ENCODE peak calls at places on chromosomes 2 and 18, in ten cellular contexts. S is endodermal cell; F is CD8-positive, alpha-beta memory T cell; H is MG63; X is PC-9; Q is fibroblast of villous mesenchyme; V is suprapubic skin; C is breast epithelium; W is K562; U is lower lobe of right lung. K is an unnamed sample.

GRCh38 chr2:238256111-238256510 is 16.3 kb upstream of the HES6 start:
- DNase-seq in S (no peak), F (no peak), H (no peak), X (no peak), Q (no peak), V (no peak), C (no peak), W (no peak), U (no peak), K (no peak)

GRCh38 chr18:31554776-31555175 is 36.9 kb upstream of the TTR start:
- DNase-seq in S (no peak), F (no peak), H (no peak), X (no peak), Q (no peak), V (no peak), C (no peak), W (no peak), U (no peak), K (no peak)

GRCh38 chr2:202064206-202064880 is 8.7 kb upstream of the KIAA2012 start:
- DNase-seq in S (peak), F (no peak), H (peak), X (peak), Q (peak), V (no peak), C (no peak), W (no peak), U (no peak), K (no peak)

GRCh38 chr18:48580782-48581181 is 42.0 kb downstream of the CTIF start:
- DNase-seq in S (peak), F (no peak), H (no peak), X (no peak), Q (peak), V (peak), C (no peak), W (no peak), U (no peak), K (peak)

GRCh38 chr2:181955010-181955409 is 30.6 kb upstream of the PPP1R1C start:
- DNase-seq in S (no peak), F (no peak), H (no peak), X (peak), Q (peak), V (no peak), C (no peak), W (no peak), U (no peak), K (no peak)

GRCh38 chr18:38750786-38751185 is 1185.2 kb upstream of the CELF4 start:
- DNase-seq in S (no peak), F (no peak), H (no peak), X (no peak), Q (no peak), V (no peak), C (no peak), W (no peak), U (no peak), K (no peak)

GRCh38 chr18:22964116-22964515 is 31.0 kb downstream of the RBBP8 start:
- DNase-seq in S (no peak), F (no peak), H (no peak), X (no peak), Q (no peak), V (no peak), C (no peak), W (no peak), U (no peak), K (no peak)

GRCh38 chr2:197803033-197803444 is 1.4 kb upstream of the PLCL1 start:
- DNase-seq in S (peak), F (peak), H (no peak), X (no peak), Q (peak), V (no peak), C (no peak), W (peak), U (no peak), K (no peak)

GRCh38 chr18:28588884-28589549 is 412.1 kb upstream of the CDH2 start:
- DNase-seq in S (no peak), F (no peak), H (no peak), X (no peak), Q (peak), V (no peak), C (no peak), W (no peak), U (no peak), K (no peak)

GRCh38 chr18:55485666-55486065 is 102.3 kb downstream of the TCF4 start:
- DNase-seq in S (no peak), F (no peak), H (no peak), X (no peak), Q (no peak), V (no peak), C (no peak), W (no peak), U (no peak), K (no peak)

GRCh38 chr2:50987914-50988313 is 44.0 kb downstream of the NRXN1 start:
- DNase-seq in S (no peak), F (no peak), H (no peak), X (no peak), Q (no peak), V (no peak), C (no peak), W (no peak), U (no peak), K (no peak)

GRCh38 chr2:240583774-240584173 is 2.8 kb upstream of the CAPN10 start:
- DNase-seq in S (no peak), F (no peak), H (no peak), X (no peak), Q (no peak), V (no peak), C (no peak), W (no peak), U (no peak), K (no peak)

GRCh38 chr2:163563336-163563735 is 172.5 kb downstream of the FIGN start:
- DNase-seq in S (no peak), F (no peak), H (no peak), X (no peak), Q (no peak), V (no peak), C (no peak), W (no peak), U (no peak), K (no peak)

GRCh38 chr18:3794537-3795348 is 344.8 kb downstream of the TGIF1 start:
- DNase-seq in S (peak), F (no peak), H (peak), X (peak), Q (peak), V (no peak), C (no peak), W (peak), U (no peak), K (no peak)

GRCh38 chr18:48065601-48065995 is 135.1 kb upstream of the SMAD2 start:
- DNase-seq in S (no peak), F (no peak), H (no peak), X (no peak), Q (no peak), V (peak), C (no peak), W (no peak), U (no peak), K (no peak)

GRCh38 chr2:126652323-126652891 is 3.6 kb upstream of the GYPC start:
- DNase-seq in S (no peak), F (no peak), H (no peak), X (no peak), Q (no peak), V (no peak), C (no peak), W (no peak), U (no peak), K (no peak)

GRCh38 chr18:4765401-4765800 is 310.3 kb upstream of the DLGAP1 start:
- DNase-seq in S (peak), F (no peak), H (no peak), X (no peak), Q (no peak), V (no peak), C (no peak), W (no peak), U (no peak), K (no peak)

GRCh38 chr2:12767541-12767940 is 50.8 kb downstream of the TRIB2 start:
- DNase-seq in S (no peak), F (no peak), H (no peak), X (no peak), Q (no peak), V (no peak), C (no peak), W (no peak), U (no peak), K (no peak)

GRCh38 chr2:12769492-12770105 is 52.9 kb downstream of the TRIB2 start:
- DNase-seq in S (no peak), F (no peak), H (no peak), X (no peak), Q (no peak), V (no peak), C (no peak), W (no peak), U (peak), K (no peak)

GRCh38 chr2:12771154-12771553 is 54.4 kb downstream of the TRIB2 start:
- DNase-seq in S (no peak), F (no peak), H (no peak), X (no peak), Q (no peak), V (no peak), C (no peak), W (no peak), U (no peak), K (no peak)

GRCh38 chr2:12774381-12774780 is 57.6 kb downstream of the TRIB2 start:
- DNase-seq in S (no peak), F (no peak), H (no peak), X (no peak), Q (no peak), V (no peak), C (no peak), W (no peak), U (no peak), K (no peak)

GRCh38 chr2:12770569-12770968 is 53.8 kb downstream of the TRIB2 start:
- DNase-seq in S (no peak), F (no peak), H (no peak), X (no peak), Q (no peak), V (no peak), C (no peak), W (no peak), U (no peak), K (no peak)
- H3K4me3 ChIP-seq in S (no peak), F (no peak), H (no peak), X (no peak), Q (no peak), V (no peak), C (no peak), W (no peak), U (no peak), K (no peak)

DNA sequence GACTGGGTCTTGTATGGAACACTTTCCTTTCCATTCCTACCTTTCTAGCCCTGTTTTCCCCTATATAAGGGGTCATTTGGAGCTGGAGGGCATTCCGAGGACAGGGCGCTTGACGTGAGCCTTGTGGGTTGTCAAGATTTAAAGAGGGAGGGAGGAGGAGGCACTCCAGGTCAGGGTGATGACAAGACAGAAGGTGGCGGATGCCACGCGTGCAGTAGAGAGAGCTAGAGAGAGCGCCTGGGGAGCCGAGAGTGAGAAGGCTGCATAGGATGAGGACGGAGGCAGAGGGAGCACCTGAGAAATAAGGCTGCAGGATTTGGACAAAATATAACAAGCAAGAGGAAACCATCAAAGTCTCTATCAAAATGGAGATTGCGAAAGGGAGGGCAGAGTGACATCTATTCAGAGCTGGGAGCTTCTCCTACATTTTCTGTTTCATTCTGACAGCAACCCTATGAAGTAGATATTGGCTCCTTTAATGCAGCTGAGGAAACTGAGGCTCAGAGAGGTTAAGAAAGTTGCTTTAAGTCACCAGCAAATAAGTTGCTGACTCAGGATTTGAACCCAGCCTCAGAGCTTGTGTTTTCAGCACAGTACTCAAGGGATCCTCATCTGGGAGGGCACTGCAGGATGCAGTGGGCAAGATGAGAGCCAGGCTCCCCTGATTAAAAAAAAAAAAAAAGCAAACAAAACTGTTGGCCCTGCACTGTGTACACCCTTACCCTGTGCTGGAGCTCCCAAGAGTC is 124.2 kb downstream of the MRO start:
- DNase-seq in S (no peak), F (no peak), H (no peak), X (no peak), Q (no peak), V (peak), C (no peak), W (no peak), U (no peak), K (no peak)
- H3K4me3 ChIP-seq in S (no peak), F (no peak), H (no peak), X (no peak), Q (no peak), V (no peak), C (no peak), W (no peak), U (no peak), K (no peak)

GRCh38 chr18:9106800-9107574 is 4.5 kb downstream of the NDUFV2 start:
- DNase-seq in S (no peak), F (no peak), H (no peak), X (no peak), Q (no peak), V (no peak), C (no peak), W (no peak), U (no peak), K (no peak)

GRCh38 chr18:9104244-9104901 is 1.9 kb downstream of the NDUFV2 start:
- DNase-seq in S (no peak), F (no peak), H (no peak), X (no peak), Q (no peak), V (no peak), C (no peak), W (no peak), U (no peak), K (no peak)

GRCh38 chr18:9103488-9103887 is 989 bp downstream of the NDUFV2 start:
- DNase-seq in S (no peak), F (peak), H (no peak), X (no peak), Q (peak), V (no peak), C (no peak), W (no peak), U (no peak), K (no peak)

GRCh38 chr18:9105420-9105819 is 2.9 kb downstream of the NDUFV2 start:
- DNase-seq in S (no peak), F (no peak), H (no peak), X (no peak), Q (no peak), V (no peak), C (no peak), W (no peak), U (no peak), K (no peak)

DNA sequence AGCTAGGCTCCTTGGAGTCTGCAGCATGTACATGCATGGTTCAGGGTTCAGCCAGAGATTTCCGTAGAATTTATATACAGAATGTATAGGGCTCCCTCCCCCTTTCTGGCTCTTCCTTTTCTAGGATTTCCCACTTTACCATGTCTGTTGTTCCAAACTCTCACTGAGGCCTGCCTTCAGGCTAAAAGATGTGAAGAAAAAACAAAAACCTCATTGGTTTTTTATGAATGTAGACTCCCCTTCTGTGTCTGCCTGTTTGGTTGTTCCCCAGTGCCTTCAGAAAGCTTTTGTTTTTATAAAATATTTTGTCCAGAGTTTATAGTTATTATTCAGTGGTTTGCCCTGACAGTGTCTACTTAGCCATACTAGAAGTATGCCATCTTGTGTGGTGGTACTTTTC is 3.6 kb downstream of the NDUFV2 start:
- DNase-seq in S (no peak), F (no peak), H (no peak), X (no peak), Q (no peak), V (no peak), C (no peak), W (no peak), U (no peak), K (no peak)
- H3K4me3 ChIP-seq in S (peak), F (peak), H (peak), X (no peak), Q (peak), V (peak), C (no peak), W (peak), U (peak), K (peak)

DNA sequence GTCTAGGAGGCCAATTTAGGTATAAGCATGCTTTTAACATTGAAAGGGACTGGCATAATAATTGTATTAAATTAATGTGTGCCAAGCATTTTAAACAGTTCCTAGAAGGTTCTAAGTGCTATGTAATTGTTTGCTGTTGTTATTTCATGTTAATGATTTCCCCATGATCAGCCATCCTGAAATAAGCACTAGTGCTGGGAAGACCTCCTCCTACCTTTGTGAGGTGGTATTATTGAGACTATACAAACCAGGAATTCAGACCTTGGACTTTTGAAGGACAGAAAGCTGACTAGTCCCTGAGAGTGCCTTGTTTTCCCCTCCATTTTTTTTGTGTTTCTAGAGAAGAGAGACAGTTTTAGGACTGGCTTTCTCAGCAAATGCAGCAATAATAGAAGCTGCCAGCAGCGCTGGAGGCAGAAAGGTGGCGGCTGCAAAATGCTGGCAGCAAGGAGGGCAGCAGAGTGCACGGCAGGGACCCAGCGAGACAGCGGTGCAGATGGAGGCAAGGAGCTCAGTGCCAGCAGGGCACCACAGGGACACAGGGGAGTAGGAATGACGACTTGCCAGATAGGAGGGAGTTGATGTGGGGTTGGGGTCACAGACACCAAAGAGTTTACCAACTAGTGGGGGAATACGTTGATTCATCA is 25.3 kb downstream of the NABP1 start:
- DNase-seq in S (no peak), F (no peak), H (no peak), X (no peak), Q (no peak), V (no peak), C (no peak), W (no peak), U (no peak), K (no peak)
- H3K4me3 ChIP-seq in S (no peak), F (no peak), H (no peak), X (no peak), Q (no peak), V (no peak), C (no peak), W (no peak), U (no peak), K (no peak)

DNA sequence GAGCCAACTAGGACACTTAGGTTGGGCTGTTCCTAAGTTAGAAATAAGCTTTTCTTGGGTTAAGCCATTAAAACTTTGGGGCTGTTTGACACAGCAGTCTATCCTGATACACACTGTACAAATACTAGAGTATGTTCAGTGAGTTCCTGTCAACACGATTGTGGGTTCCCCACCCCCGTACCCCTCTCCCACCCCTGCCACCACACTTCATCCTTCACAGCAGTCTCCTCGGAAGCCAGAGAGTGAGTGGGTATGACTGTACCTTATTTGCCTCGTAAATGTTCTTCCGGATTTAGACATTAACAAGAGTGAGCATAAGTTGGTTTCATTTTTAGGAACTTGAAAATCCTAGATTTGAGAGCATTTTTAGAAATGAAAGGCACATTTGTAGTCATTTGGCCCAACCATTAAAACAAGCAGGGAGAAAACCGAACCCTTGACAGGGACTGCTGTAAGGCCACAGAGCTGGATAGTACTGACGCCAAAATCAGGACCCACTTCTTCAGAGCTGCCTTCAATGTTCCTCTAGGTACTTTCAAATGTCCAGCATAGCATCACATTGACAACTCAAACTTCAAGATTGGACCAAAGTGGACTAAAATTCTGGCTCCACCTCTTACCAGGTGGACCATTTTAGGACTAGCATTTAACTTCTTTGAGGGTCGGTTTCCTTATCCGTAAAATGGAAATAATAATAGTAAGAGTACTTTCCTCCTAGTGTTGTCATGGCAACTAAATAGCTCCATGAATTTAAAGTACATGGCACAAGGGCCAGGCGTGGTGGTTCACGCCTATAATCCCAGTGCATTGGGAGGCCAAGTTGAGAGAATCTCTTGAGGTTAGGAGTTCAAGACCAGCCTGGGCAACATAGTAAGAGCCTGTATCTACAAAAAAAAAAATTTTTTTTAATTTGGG is 166.3 kb upstream of the SERTAD2 start:
- DNase-seq in S (no peak), F (peak), H (peak), X (no peak), Q (peak), V (no peak), C (no peak), W (no peak), U (no peak), K (no peak)
- H3K4me3 ChIP-seq in S (no peak), F (peak), H (no peak), X (no peak), Q (no peak), V (no peak), C (no peak), W (no peak), U (no peak), K (no peak)

GRCh38 chr2:118842687-118843491 is 4.6 kb downstream of the EN1 start:
- DNase-seq in S (peak), F (no peak), H (peak), X (no peak), Q (no peak), V (no peak), C (no peak), W (no peak), U (no peak), K (no peak)
- H3K4me3 ChIP-seq in S (peak), F (peak), H (peak), X (no peak), Q (no peak), V (peak), C (peak), W (no peak), U (peak), K (peak)